ENCODE peak calls at places on chromosomes 12 and 14, in eight cellular contexts. One of them, this sample, is unnamed. For H3K4me1, the result is how much of the 10 kb centered on the place peaks cover.

GRCh38 chr12:47270782-47271664 is 191.3 kb upstream of the AMIGO2 start:
- DNase-seq in GM23338: no peak
- DNase-seq in Panc1: peak
- DNase-seq in heart left ventricle: no peak
- DNase-seq in right lobe of liver: no peak
- DNase-seq in adrenal gland: no peak
- DNase-seq in tibial nerve: no peak
- DNase-seq in esophagus squamous epithelium: no peak
- DNase-seq in this sample: no peak

GRCh38 chr14:55126932-55127490 is 2.0 kb upstream of the LGALS3 start:
- DNase-seq in GM23338: no peak
- DNase-seq in Panc1: no peak
- DNase-seq in heart left ventricle: no peak
- DNase-seq in right lobe of liver: no peak
- DNase-seq in adrenal gland: no peak
- DNase-seq in tibial nerve: no peak
- DNase-seq in esophagus squamous epithelium: no peak
- DNase-seq in this sample: no peak

GRCh38 chr12:129706716-129707115 is 197.1 kb downstream of the TMEM132D start:
- DNase-seq in GM23338: no peak
- DNase-seq in Panc1: no peak
- DNase-seq in heart left ventricle: no peak
- DNase-seq in right lobe of liver: no peak
- DNase-seq in adrenal gland: no peak
- DNase-seq in tibial nerve: no peak
- DNase-seq in esophagus squamous epithelium: no peak
- DNase-seq in this sample: no peak

GRCh38 chr12:66409195-66409871 is 107.0 kb downstream of the HELB start:
- DNase-seq in GM23338: peak
- DNase-seq in Panc1: peak
- DNase-seq in heart left ventricle: no peak
- DNase-seq in right lobe of liver: no peak
- DNase-seq in adrenal gland: peak
- DNase-seq in tibial nerve: peak
- DNase-seq in esophagus squamous epithelium: no peak
- DNase-seq in this sample: no peak

GRCh38 chr12:64826234-64826633 is 1.8 kb downstream of the TBC1D30 start:
- DNase-seq in GM23338: peak
- DNase-seq in Panc1: no peak
- DNase-seq in heart left ventricle: peak
- DNase-seq in right lobe of liver: peak
- DNase-seq in adrenal gland: peak
- DNase-seq in tibial nerve: peak
- DNase-seq in esophagus squamous epithelium: no peak
- DNase-seq in this sample: peak

GRCh38 chr12:102811125-102811737 is 105.8 kb downstream of the PAH start:
- DNase-seq in GM23338: peak
- DNase-seq in Panc1: peak
- DNase-seq in heart left ventricle: no peak
- DNase-seq in right lobe of liver: no peak
- DNase-seq in adrenal gland: no peak
- DNase-seq in tibial nerve: peak
- DNase-seq in esophagus squamous epithelium: no peak
- DNase-seq in this sample: no peak

GRCh38 chr14:97458302-97459137 is 661.3 kb downstream of the VRK1 start:
- DNase-seq in GM23338: peak
- DNase-seq in Panc1: no peak
- DNase-seq in heart left ventricle: peak
- DNase-seq in right lobe of liver: no peak
- DNase-seq in adrenal gland: peak
- DNase-seq in tibial nerve: no peak
- DNase-seq in esophagus squamous epithelium: no peak
- DNase-seq in this sample: peak

GRCh38 chr14:38255408-38255672 is 553 bp downstream of the CLEC14A start:
- DNase-seq in GM23338: peak
- DNase-seq in Panc1: no peak
- DNase-seq in heart left ventricle: peak
- DNase-seq in right lobe of liver: no peak
- DNase-seq in adrenal gland: no peak
- DNase-seq in tibial nerve: no peak
- DNase-seq in esophagus squamous epithelium: no peak
- DNase-seq in this sample: no peak

GRCh38 chr12:123591702-123592481 is 7.5 kb downstream of the TMED2 start:
- DNase-seq in GM23338: no peak
- DNase-seq in Panc1: no peak
- DNase-seq in heart left ventricle: no peak
- DNase-seq in right lobe of liver: peak
- DNase-seq in adrenal gland: no peak
- DNase-seq in tibial nerve: no peak
- DNase-seq in esophagus squamous epithelium: no peak
- DNase-seq in this sample: no peak

GRCh38 chr14:100076133-100076532 is 10.9 kb downstream of the EVL start:
- DNase-seq in GM23338: peak
- DNase-seq in Panc1: no peak
- DNase-seq in heart left ventricle: no peak
- DNase-seq in right lobe of liver: no peak
- DNase-seq in adrenal gland: peak
- DNase-seq in tibial nerve: no peak
- DNase-seq in esophagus squamous epithelium: no peak
- DNase-seq in this sample: peak

DNA sequence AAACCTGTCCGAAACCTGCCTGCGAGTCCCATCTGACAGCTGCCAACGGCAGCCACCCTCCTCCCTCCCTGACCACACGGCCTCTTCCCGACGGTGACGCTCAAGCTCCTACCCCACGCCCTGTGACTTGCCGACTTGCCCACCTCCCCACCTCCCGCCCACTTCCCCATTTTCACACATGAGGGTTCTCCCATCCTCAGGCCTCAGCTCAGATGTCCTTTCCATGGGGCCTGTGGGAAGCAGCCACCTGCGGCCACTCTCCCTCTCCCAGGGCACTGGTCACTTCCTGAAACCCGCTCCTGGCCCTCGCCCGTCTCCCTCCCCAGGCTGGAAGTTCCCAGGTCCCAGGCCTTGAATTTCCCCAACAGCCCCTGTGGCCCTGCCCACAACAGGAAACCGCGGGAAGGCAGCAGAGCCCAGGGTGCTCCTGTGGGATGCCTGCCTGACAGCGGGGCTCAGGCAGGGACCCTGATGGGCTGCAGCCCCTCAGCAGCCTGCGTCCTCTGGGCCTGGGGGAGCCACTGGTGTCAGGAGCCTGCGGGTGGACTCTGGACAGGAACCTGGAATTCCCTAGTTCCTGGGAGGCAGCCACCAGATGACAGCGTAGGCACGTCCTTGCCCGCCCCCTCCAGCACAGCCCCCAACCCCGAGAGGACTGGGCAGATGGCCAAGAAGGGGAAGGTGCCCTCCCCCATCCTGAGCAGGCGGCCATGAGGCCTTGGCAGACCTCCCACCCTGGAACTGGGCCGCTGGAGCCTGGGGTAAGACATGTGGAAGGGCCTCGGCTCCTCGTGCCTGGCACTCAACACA is 60.6 kb upstream of the FBRSL1 start:
- DNase-seq in GM23338: peak
- DNase-seq in Panc1: no peak
- DNase-seq in heart left ventricle: no peak
- DNase-seq in right lobe of liver: no peak
- DNase-seq in adrenal gland: no peak
- DNase-seq in tibial nerve: no peak
- DNase-seq in esophagus squamous epithelium: no peak
- DNase-seq in this sample: no peak
- H3K4me3 ChIP-seq in GM23338: no peak
- H3K4me3 ChIP-seq in Panc1: no peak
- H3K4me3 ChIP-seq in heart left ventricle: no peak
- H3K4me3 ChIP-seq in right lobe of liver: no peak
- H3K4me3 ChIP-seq in adrenal gland: no peak
- H3K4me3 ChIP-seq in tibial nerve: no peak
- H3K4me3 ChIP-seq in esophagus squamous epithelium: no peak
- H3K4me3 ChIP-seq in this sample: no peak

GRCh38 chr12:110582286-110583136 is 607 bp downstream of the PPTC7 start:
- DNase-seq in GM23338: peak
- DNase-seq in Panc1: no peak
- DNase-seq in heart left ventricle: peak
- DNase-seq in right lobe of liver: peak
- DNase-seq in adrenal gland: peak
- DNase-seq in tibial nerve: peak
- DNase-seq in esophagus squamous epithelium: no peak
- DNase-seq in this sample: peak

GRCh38 chr12:110583137-110584059 is at the start of gene PPTC7:
- DNase-seq in GM23338: peak
- DNase-seq in Panc1: peak
- DNase-seq in heart left ventricle: peak
- DNase-seq in right lobe of liver: peak
- DNase-seq in adrenal gland: peak
- DNase-seq in tibial nerve: peak
- DNase-seq in esophagus squamous epithelium: peak
- DNase-seq in this sample: peak

GRCh38 chr12:110579889-110580253 is 3.2 kb downstream of the PPTC7 start:
- DNase-seq in GM23338: no peak
- DNase-seq in Panc1: no peak
- DNase-seq in heart left ventricle: no peak
- DNase-seq in right lobe of liver: no peak
- DNase-seq in adrenal gland: no peak
- DNase-seq in tibial nerve: no peak
- DNase-seq in esophagus squamous epithelium: no peak
- DNase-seq in this sample: no peak

GRCh38 chr12:110579239-110579888 is 3.8 kb downstream of the PPTC7 start:
- DNase-seq in GM23338: no peak
- DNase-seq in Panc1: no peak
- DNase-seq in heart left ventricle: no peak
- DNase-seq in right lobe of liver: no peak
- DNase-seq in adrenal gland: no peak
- DNase-seq in tibial nerve: no peak
- DNase-seq in esophagus squamous epithelium: no peak
- DNase-seq in this sample: no peak

DNA sequence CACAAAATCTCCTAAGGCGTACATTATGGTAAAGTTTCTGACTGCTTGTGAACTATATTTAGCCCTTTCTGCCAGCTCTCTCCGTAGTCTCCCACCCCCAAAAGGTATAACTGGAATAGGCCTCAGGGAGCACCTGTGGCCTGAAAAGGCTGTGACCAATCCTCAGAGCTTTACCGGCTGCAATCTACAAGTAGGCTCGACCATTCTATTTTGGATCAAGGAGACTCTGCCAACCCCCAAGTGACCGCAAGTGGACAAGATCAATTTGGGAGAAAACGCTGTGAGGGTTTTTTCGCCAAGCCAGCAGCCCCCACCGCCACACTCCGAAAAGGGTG is 1.2 kb downstream of the PPTC7 start:
- DNase-seq in GM23338: peak
- DNase-seq in Panc1: no peak
- DNase-seq in heart left ventricle: no peak
- DNase-seq in right lobe of liver: no peak
- DNase-seq in adrenal gland: peak
- DNase-seq in tibial nerve: no peak
- DNase-seq in esophagus squamous epithelium: no peak
- DNase-seq in this sample: no peak
- H3K4me1 ChIP-seq in GM23338: under half
- H3K4me1 ChIP-seq in Panc1: under half
- H3K4me1 ChIP-seq in heart left ventricle: under half
- H3K4me1 ChIP-seq in right lobe of liver: half or more
- H3K4me1 ChIP-seq in adrenal gland: half or more
- H3K4me1 ChIP-seq in tibial nerve: half or more
- H3K4me1 ChIP-seq in esophagus squamous epithelium: half or more
- H3K4me1 ChIP-seq in this sample: half or more

GRCh38 chr12:14953752-14954151 is 7.6 kb downstream of the ARHGDIB start:
- DNase-seq in GM23338: no peak
- DNase-seq in Panc1: no peak
- DNase-seq in heart left ventricle: no peak
- DNase-seq in right lobe of liver: no peak
- DNase-seq in adrenal gland: no peak
- DNase-seq in tibial nerve: no peak
- DNase-seq in esophagus squamous epithelium: no peak
- DNase-seq in this sample: no peak
- H3K4me3 ChIP-seq in GM23338: no peak
- H3K4me3 ChIP-seq in Panc1: no peak
- H3K4me3 ChIP-seq in heart left ventricle: no peak
- H3K4me3 ChIP-seq in right lobe of liver: no peak
- H3K4me3 ChIP-seq in adrenal gland: no peak
- H3K4me3 ChIP-seq in tibial nerve: no peak
- H3K4me3 ChIP-seq in esophagus squamous epithelium: no peak
- H3K4me3 ChIP-seq in this sample: peak

DNA sequence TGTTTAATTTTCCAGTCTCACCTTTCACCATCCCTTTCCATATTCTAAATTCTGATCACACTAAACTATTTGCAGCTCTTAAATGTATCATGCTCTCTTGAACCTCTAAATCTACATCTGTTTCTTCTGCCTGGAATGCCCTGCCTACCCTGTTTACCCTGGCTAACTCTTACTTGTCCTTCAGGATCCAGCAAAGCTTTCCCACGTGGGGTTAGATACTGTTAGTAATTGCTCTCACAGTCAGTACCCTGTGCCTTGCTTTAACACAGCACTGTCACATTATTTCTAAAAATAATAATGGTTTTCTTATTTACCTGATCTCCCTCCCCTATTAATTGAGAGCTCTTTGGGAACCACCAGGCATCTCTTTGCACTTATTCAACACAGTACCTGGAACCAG is 333.0 kb downstream of the CEP128 start:
- DNase-seq in GM23338: no peak
- DNase-seq in Panc1: no peak
- DNase-seq in heart left ventricle: no peak
- DNase-seq in right lobe of liver: no peak
- DNase-seq in adrenal gland: no peak
- DNase-seq in tibial nerve: no peak
- DNase-seq in esophagus squamous epithelium: no peak
- DNase-seq in this sample: no peak
- H3K4me1 ChIP-seq in GM23338: under half
- H3K4me1 ChIP-seq in Panc1: under half
- H3K4me1 ChIP-seq in heart left ventricle: under half
- H3K4me1 ChIP-seq in right lobe of liver: under half
- H3K4me1 ChIP-seq in adrenal gland: under half
- H3K4me1 ChIP-seq in tibial nerve: under half
- H3K4me1 ChIP-seq in esophagus squamous epithelium: under half
- H3K4me1 ChIP-seq in this sample: under half

GRCh38 chr14:49972840-49973239 is 80.0 kb downstream of the ARF6 start:
- DNase-seq in GM23338: no peak
- DNase-seq in Panc1: peak
- DNase-seq in heart left ventricle: no peak
- DNase-seq in right lobe of liver: no peak
- DNase-seq in adrenal gland: peak
- DNase-seq in tibial nerve: peak
- DNase-seq in esophagus squamous epithelium: no peak
- DNase-seq in this sample: no peak
- H3K4me3 ChIP-seq in GM23338: no peak
- H3K4me3 ChIP-seq in Panc1: peak
- H3K4me3 ChIP-seq in heart left ventricle: no peak
- H3K4me3 ChIP-seq in right lobe of liver: no peak
- H3K4me3 ChIP-seq in adrenal gland: no peak
- H3K4me3 ChIP-seq in tibial nerve: no peak
- H3K4me3 ChIP-seq in esophagus squamous epithelium: peak
- H3K4me3 ChIP-seq in this sample: peak

This sample was measured in CD4-positive, alpha-beta memory T cell.